ENCODE peak calls at places on chromosomes 7 and 10, in seven cellular contexts. Z, G, M, H, S, L and Q are unnamed samples.
A peak's percentile ranks its signal among the peaks of the same experiment; 100 is the strongest.

GRCh38 chr10:28091913-28092312 is 93.0 kb upstream of the ODAD2 start:
- DNase-seq in Z (no peak), G (no peak), M (no peak), H (no peak), S (no peak), L (no peak), Q (no peak)

GRCh38 chr10:59384761-59385160 is 22.4 kb upstream of the FAM13C start:
- DNase-seq in Z (no peak), G (peak; percentile 62), M (no peak), H (no peak), S (no peak), L (no peak), Q (no peak)

GRCh38 chr10:5890519-5890878 is 456 bp downstream of the FBH1 start:
- DNase-seq in Z (peak; percentile 45), G (peak; percentile 6), M (peak; percentile 18), H (peak; percentile 5), S (no peak), L (no peak), Q (no peak)

GRCh38 chr10:133087679-133088523 is at the start of gene ADGRA1:
- DNase-seq in Z (no peak), G (no peak), M (peak; percentile 65), H (peak; percentile 13), S (no peak), L (no peak), Q (no peak)

GRCh38 chr7:66263936-66264335 is 58.8 kb downstream of the TPST1 start:
- DNase-seq in Z (no peak), G (no peak), M (no peak), H (no peak), S (no peak), L (no peak), Q (no peak)

GRCh38 chr7:25029075-25029474 is 49.1 kb upstream of the OSBPL3 start:
- DNase-seq in Z (no peak), G (no peak), M (no peak), H (no peak), S (no peak), L (no peak), Q (no peak)

GRCh38 chr10:14564268-14564744 is 210.4 kb downstream of the FAM107B start:
- DNase-seq in Z (peak; percentile 38), G (no peak), M (no peak), H (no peak), S (no peak), L (no peak), Q (no peak)

GRCh38 chr7:141323826-141324225 is 227.4 kb upstream of the AGK start:
- DNase-seq in Z (no peak), G (no peak), M (no peak), H (no peak), S (no peak), L (no peak), Q (no peak)

GRCh38 chr10:97277551-97277950 is 14.9 kb downstream of the ARHGAP19 start:
- DNase-seq in Z (peak; percentile 8), G (no peak), M (no peak), H (no peak), S (no peak), L (no peak), Q (no peak)

GRCh38 chr7:99679032-99679399 is 780 bp downstream of the CYP3A5 start:
- DNase-seq in Z (no peak), G (peak; percentile 14), M (no peak), H (peak; percentile 85), S (no peak), L (no peak), Q (no peak)

GRCh38 chr7:6111041-6111440 is 79.9 kb downstream of the ANKRD61 start:
- DNase-seq in Z (no peak), G (no peak), M (no peak), H (no peak), S (no peak), L (no peak), Q (no peak)

GRCh38 chr7:84188811-84189405 is 5.7 kb downstream of the SEMA3A start:
- DNase-seq in Z (no peak), G (no peak), M (no peak), H (peak; percentile 78), S (no peak), L (no peak), Q (no peak)

GRCh38 chr7:80361948-80362347 is 149.9 kb downstream of the GNAT3 start:
- DNase-seq in Z (no peak), G (peak; percentile 38), M (no peak), H (no peak), S (no peak), L (no peak), Q (no peak)

GRCh38 chr7:101124376-101125056 is 2.4 kb upstream of the SERPINE1 start:
- DNase-seq in Z (no peak), G (peak; percentile 93), M (no peak), H (peak; percentile 41), S (no peak), L (peak; percentile 83), Q (no peak)

GRCh38 chr10:104028146-104028545 is 57.5 kb downstream of the COL17A1 start:
- DNase-seq in Z (no peak), G (peak; percentile 8), M (peak; percentile 52), H (peak; percentile 35), S (no peak), L (no peak), Q (no peak)

GRCh38 chr7:119861385-119861784 is 411.6 kb upstream of the KCND2 start:
- DNase-seq in Z (no peak), G (no peak), M (no peak), H (no peak), S (no peak), L (no peak), Q (no peak)

GRCh38 chr10:81847675-81848074 is 27.3 kb upstream of the NRG3 start:
- DNase-seq in Z (no peak), G (no peak), M (peak; percentile 25), H (no peak), S (no peak), L (no peak), Q (no peak)

GRCh38 chr10:101826852-101827434 is 8.7 kb upstream of the OGA start:
- DNase-seq in Z (no peak), G (no peak), M (no peak), H (no peak), S (no peak), L (no peak), Q (no peak)

GRCh38 chr7:24152356-24152755 is 131.6 kb upstream of the NPY start:
- DNase-seq in Z (no peak), G (no peak), M (no peak), H (peak; percentile 33), S (no peak), L (no peak), Q (no peak)

GRCh38 chr7:151080091-151080521 is 503 bp downstream of the FASTK start:
- DNase-seq in Z (no peak), G (peak; percentile 37), M (no peak), H (no peak), S (peak; percentile 23), L (no peak), Q (peak; percentile 60)

GRCh38 chr7:131231381-131232220 is 96.1 kb upstream of the MKLN1 start:
- DNase-seq in Z (peak; percentile 84), G (peak; percentile 39), M (no peak), H (no peak), S (peak; percentile 41), L (no peak), Q (peak; percentile 38)

GRCh38 chr7:149257146-149257545 is 4.8 kb upstream of the ZNF783 start:
- DNase-seq in Z (no peak), G (peak; percentile 20), M (no peak), H (no peak), S (no peak), L (no peak), Q (no peak)

GRCh38 chr7:111650456-111650999 is 88.2 kb upstream of the IMMP2L start:
- DNase-seq in Z (no peak), G (no peak), M (no peak), H (peak; percentile 56), S (no peak), L (peak; percentile 28), Q (no peak)

GRCh38 chr10:49304137-49304536 is 5.2 kb downstream of the C10orf71 start:
- DNase-seq in Z (no peak), G (no peak), M (no peak), H (no peak), S (no peak), L (no peak), Q (no peak)
- TF ChIP-seq CTCF in Z (no peak), G (no peak), M (no peak), H (no peak), S (no peak), L (no peak), Q (no peak)

GRCh38 chr7:98242934-98243333 is 9.1 kb downstream of the TECPR1 start:
- DNase-seq in Z (no peak), G (no peak), M (no peak), H (no peak), S (no peak), L (no peak), Q (no peak)

GRCh38 chr7:98242342-98242741 is 9.7 kb downstream of the TECPR1 start:
- DNase-seq in Z (no peak), G (no peak), M (no peak), H (no peak), S (no peak), L (no peak), Q (no peak)

GRCh38 chr7:98238976-98239375 is 13.1 kb downstream of the TECPR1 start:
- DNase-seq in Z (no peak), G (peak; percentile 84), M (no peak), H (no peak), S (no peak), L (no peak), Q (no peak)

GRCh38 chr7:98241674-98242241 is 10.3 kb downstream of the TECPR1 start:
- DNase-seq in Z (no peak), G (no peak), M (no peak), H (no peak), S (no peak), L (no peak), Q (no peak)

DNA sequence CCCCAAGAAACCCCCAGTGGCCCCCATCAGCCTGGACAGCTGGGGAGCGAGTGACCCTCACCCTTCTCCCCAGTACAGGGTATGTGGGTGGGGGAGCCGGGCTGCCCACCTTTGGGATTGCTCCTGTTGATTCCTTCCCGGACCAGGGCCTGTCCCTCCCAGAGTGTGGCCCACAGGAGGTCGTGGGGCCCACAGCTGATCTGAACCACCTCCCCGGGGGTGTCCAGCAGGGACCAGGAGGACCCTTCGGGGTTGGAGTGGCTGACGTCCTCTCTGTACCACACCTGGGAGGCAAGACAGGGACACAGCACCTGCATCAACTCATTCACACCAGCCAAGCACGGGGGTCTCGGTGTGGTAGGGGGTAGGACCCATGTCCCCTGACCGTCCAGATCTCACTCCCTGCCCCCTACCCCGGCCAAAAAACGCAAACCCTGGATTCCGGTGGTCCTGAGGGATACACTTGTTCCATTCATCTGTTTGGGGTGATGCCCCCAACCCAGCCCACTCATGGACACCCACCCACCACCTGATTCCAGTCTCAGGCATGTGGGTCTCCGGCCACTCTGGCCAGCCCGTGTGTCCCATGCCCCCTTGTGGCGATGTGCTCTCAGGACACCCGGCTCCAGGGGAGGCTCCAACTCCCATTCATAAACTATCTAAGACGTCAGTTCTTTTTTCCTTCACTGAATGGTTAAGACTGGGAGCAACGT is 10.9 kb downstream of the TECPR1 start:
- DNase-seq in Z (peak; percentile 71), G (peak; percentile 21), M (peak; percentile 76), H (no peak), S (no peak), L (no peak), Q (no peak)
- TF ChIP-seq CTCF in Z (peak; percentile 90), G (peak; percentile 41), M (peak; percentile 71), H (peak; percentile 60), S (peak; percentile 80), L (peak; percentile 65), Q (peak; percentile 50)

GRCh38 chr10:88091490-88092061 is 228.2 kb downstream of the PTEN start:
- DNase-seq in Z (peak; percentile 98), G (no peak), M (no peak), H (no peak), S (no peak), L (no peak), Q (no peak)
- TF ChIP-seq CTCF in Z (peak; percentile 9), G (no peak), M (no peak), H (no peak), S (no peak), L (no peak), Q (no peak)

GRCh38 chr7:135369405-135369804 is 135.8 kb downstream of the STRA8 start:
- DNase-seq in Z (no peak), G (no peak), M (no peak), H (no peak), S (no peak), L (no peak), Q (no peak)
- TF ChIP-seq CTCF in Z (no peak), G (no peak), M (no peak), H (no peak), S (no peak), L (no peak), Q (no peak)